ENCODE peak calls at places on chromosomes 2 and 18, in eight cellular contexts. One of them, this sample, is unnamed.

GRCh38 chr2:118654945-118655344 is 192.5 kb downstream of the EN1 start:
- DNase-seq in Right ventricle myocardium superior: no peak
- DNase-seq in COLO829: no peak
- DNase-seq in psoas muscle: no peak
- DNase-seq in activated CD4-positive, alpha-beta T cell treated with anti-CD3 and anti-CD28 coated beads, Interleukin-2, amount 10 ng/mL, durations not matched to agents 7 days and 5 days: no peak
- DNase-seq in HFF-Myc: no peak
- DNase-seq in KG1: no peak
- DNase-seq in endothelial cell: no peak
- DNase-seq in this sample: no peak

GRCh38 chr18:10971717-10972116 is 177.7 kb downstream of the PIEZO2 start:
- DNase-seq in psoas muscle: no peak
- DNase-seq in HFF-Myc: no peak
- DNase-seq in activated CD4-positive, alpha-beta T cell treated with anti-CD3 and anti-CD28 coated beads, Interleukin-2, amount 10 ng/mL, durations not matched to agents 7 days and 5 days: no peak
- DNase-seq in Right ventricle myocardium superior: no peak
- DNase-seq in COLO829: no peak
- DNase-seq in KG1: no peak
- DNase-seq in endothelial cell: no peak
- DNase-seq in this sample: no peak

GRCh38 chr2:1591978-1592907 is 152.1 kb downstream of the PXDN start:
- DNase-seq in activated CD4-positive, alpha-beta T cell treated with anti-CD3 and anti-CD28 coated beads, Interleukin-2, amount 10 ng/mL, durations not matched to agents 7 days and 5 days: no peak
- DNase-seq in endothelial cell: peak; percentile 71
- DNase-seq in COLO829: no peak
- DNase-seq in KG1: no peak
- DNase-seq in HFF-Myc: no peak
- DNase-seq in Right ventricle myocardium superior: peak; percentile 82
- DNase-seq in psoas muscle: peak; percentile 72
- DNase-seq in this sample: no peak

GRCh38 chr2:105400138-105400540 is 1.3 kb upstream of the FHL2 start:
- DNase-seq in Right ventricle myocardium superior: no peak
- DNase-seq in KG1: no peak
- DNase-seq in HFF-Myc: no peak
- DNase-seq in COLO829: no peak
- DNase-seq in psoas muscle: no peak
- DNase-seq in activated CD4-positive, alpha-beta T cell treated with anti-CD3 and anti-CD28 coated beads, Interleukin-2, amount 10 ng/mL, durations not matched to agents 7 days and 5 days: no peak
- DNase-seq in endothelial cell: no peak
- DNase-seq in this sample: no peak

GRCh38 chr2:202933958-202934357 is 21.9 kb downstream of the CARF start:
- DNase-seq in HFF-Myc: no peak
- DNase-seq in KG1: no peak
- DNase-seq in COLO829: no peak
- DNase-seq in Right ventricle myocardium superior: no peak
- DNase-seq in activated CD4-positive, alpha-beta T cell treated with anti-CD3 and anti-CD28 coated beads, Interleukin-2, amount 10 ng/mL, durations not matched to agents 7 days and 5 days: no peak
- DNase-seq in endothelial cell: no peak
- DNase-seq in psoas muscle: no peak
- DNase-seq in this sample: no peak

GRCh38 chr2:172216348-172216933 is 113.7 kb upstream of the DLX2 start:
- DNase-seq in COLO829: no peak
- DNase-seq in HFF-Myc: no peak
- DNase-seq in endothelial cell: no peak
- DNase-seq in psoas muscle: no peak
- DNase-seq in Right ventricle myocardium superior: no peak
- DNase-seq in activated CD4-positive, alpha-beta T cell treated with anti-CD3 and anti-CD28 coated beads, Interleukin-2, amount 10 ng/mL, durations not matched to agents 7 days and 5 days: no peak
- DNase-seq in KG1: no peak
- DNase-seq in this sample: no peak

GRCh38 chr2:3377279-3377611 is 373 bp downstream of the EIPR1 start:
- DNase-seq in KG1: peak; percentile 56
- DNase-seq in activated CD4-positive, alpha-beta T cell treated with anti-CD3 and anti-CD28 coated beads, Interleukin-2, amount 10 ng/mL, durations not matched to agents 7 days and 5 days: peak; percentile 59
- DNase-seq in psoas muscle: peak; percentile 17
- DNase-seq in Right ventricle myocardium superior: no peak
- DNase-seq in HFF-Myc: no peak
- DNase-seq in endothelial cell: no peak
- DNase-seq in COLO829: peak; percentile 53
- DNase-seq in this sample: peak; percentile 66

GRCh38 chr2:237405006-237405559 is 8.9 kb downstream of the COL6A3 start:
- DNase-seq in activated CD4-positive, alpha-beta T cell treated with anti-CD3 and anti-CD28 coated beads, Interleukin-2, amount 10 ng/mL, durations not matched to agents 7 days and 5 days: no peak
- DNase-seq in COLO829: no peak
- DNase-seq in endothelial cell: no peak
- DNase-seq in Right ventricle myocardium superior: no peak
- DNase-seq in HFF-Myc: peak; percentile 63
- DNase-seq in psoas muscle: no peak
- DNase-seq in KG1: no peak
- DNase-seq in this sample: no peak

GRCh38 chr2:171166328-171166983 is 5.8 kb upstream of the TLK1 start:
- DNase-seq in activated CD4-positive, alpha-beta T cell treated with anti-CD3 and anti-CD28 coated beads, Interleukin-2, amount 10 ng/mL, durations not matched to agents 7 days and 5 days: no peak
- DNase-seq in psoas muscle: no peak
- DNase-seq in KG1: no peak
- DNase-seq in COLO829: no peak
- DNase-seq in endothelial cell: no peak
- DNase-seq in HFF-Myc: no peak
- DNase-seq in Right ventricle myocardium superior: no peak
- DNase-seq in this sample: no peak

GRCh38 chr18:48002933-48003365 is 72.5 kb upstream of the SMAD2 start:
- DNase-seq in KG1: no peak
- DNase-seq in Right ventricle myocardium superior: peak; percentile 56
- DNase-seq in HFF-Myc: no peak
- DNase-seq in COLO829: no peak
- DNase-seq in activated CD4-positive, alpha-beta T cell treated with anti-CD3 and anti-CD28 coated beads, Interleukin-2, amount 10 ng/mL, durations not matched to agents 7 days and 5 days: no peak
- DNase-seq in psoas muscle: peak; percentile 67
- DNase-seq in endothelial cell: no peak
- DNase-seq in this sample: no peak

GRCh38 chr2:206642075-206643025 is at the start of gene FAM237A:
- DNase-seq in activated CD4-positive, alpha-beta T cell treated with anti-CD3 and anti-CD28 coated beads, Interleukin-2, amount 10 ng/mL, durations not matched to agents 7 days and 5 days: peak; percentile 55
- DNase-seq in KG1: peak; percentile 32
- DNase-seq in endothelial cell: peak; percentile 75
- DNase-seq in psoas muscle: peak; percentile 12
- DNase-seq in COLO829: peak; percentile 57
- DNase-seq in Right ventricle myocardium superior: no peak
- DNase-seq in HFF-Myc: peak; percentile 59
- DNase-seq in this sample: peak; percentile 39

GRCh38 chr2:205734436-205734835 is 52.1 kb downstream of the NRP2 start:
- DNase-seq in endothelial cell: no peak
- DNase-seq in activated CD4-positive, alpha-beta T cell treated with anti-CD3 and anti-CD28 coated beads, Interleukin-2, amount 10 ng/mL, durations not matched to agents 7 days and 5 days: no peak
- DNase-seq in psoas muscle: no peak
- DNase-seq in KG1: no peak
- DNase-seq in COLO829: no peak
- DNase-seq in HFF-Myc: no peak
- DNase-seq in Right ventricle myocardium superior: no peak
- DNase-seq in this sample: no peak

GRCh38 chr2:73107211-73107926 is 5.4 kb downstream of the RAB11FIP5 start:
- DNase-seq in COLO829: no peak
- DNase-seq in KG1: no peak
- DNase-seq in Right ventricle myocardium superior: peak; percentile 67
- DNase-seq in endothelial cell: no peak
- DNase-seq in activated CD4-positive, alpha-beta T cell treated with anti-CD3 and anti-CD28 coated beads, Interleukin-2, amount 10 ng/mL, durations not matched to agents 7 days and 5 days: peak; percentile 17
- DNase-seq in psoas muscle: peak; percentile 53
- DNase-seq in HFF-Myc: no peak
- DNase-seq in this sample: no peak